ENCODE peak calls at places on chromosomes 16 and 17, in four cellular contexts. W is fibroblast of lung, T is left lung, E is body of pancreas. B is an unnamed sample.

GRCh38 chr17:14619821-14620220 is 318.9 kb downstream of the HS3ST3B1 start:
- DNase-seq in W (no peak), T (no peak), E (no peak), B (no peak)

GRCh38 chr17:62668091-62668804 is 40.8 kb downstream of the MRC2 start:
- DNase-seq in W (no peak), T (no peak), E (no peak), B (peak; percentile 85)

GRCh38 chr16:87733190-87733589 is 32.6 kb downstream of the KLHDC4 start:
- DNase-seq in W (no peak), T (no peak), E (no peak), B (no peak)

GRCh38 chr16:70418274-70418992 is 20.5 kb downstream of the ST3GAL2 start:
- DNase-seq in W (no peak), T (no peak), E (no peak), B (no peak)

GRCh38 chr17:49926886-49927285 is 42.1 kb upstream of the DLX4 start:
- DNase-seq in W (peak; percentile 5), T (no peak), E (peak; percentile 26), B (no peak)

GRCh38 chr17:79622776-79623175 is 11.9 kb upstream of the RBFOX3 start:
- DNase-seq in W (no peak), T (peak; percentile 3), E (no peak), B (peak; percentile 22)

GRCh38 chr16:69382421-69382820 is 3.4 kb downstream of the TERF2 start:
- DNase-seq in W (no peak), T (no peak), E (no peak), B (no peak)

GRCh38 chr17:82440991-82441627 is 9.4 kb downstream of the CYBC1 start:
- DNase-seq in W (peak; percentile 39), T (no peak), E (no peak), B (no peak)

GRCh38 chr17:49836111-49837030 is 11.5 kb downstream of the TAC4 start:
- DNase-seq in W (peak; percentile 14), T (peak; percentile 57), E (no peak), B (no peak)

GRCh38 chr16:81376880-81377279 is 62.1 kb downstream of the GAN start:
- DNase-seq in W (no peak), T (no peak), E (no peak), B (no peak)

GRCh38 chr17:8941520-8941919 is 24.0 kb downstream of the PIK3R5 start:
- DNase-seq in W (no peak), T (no peak), E (no peak), B (no peak)

GRCh38 chr16:28529124-28529523 is 9.7 kb downstream of the NUPR1 start:
- DNase-seq in W (no peak), T (no peak), E (no peak), B (no peak)

GRCh38 chr16:80151706-80152073 is 389.1 kb upstream of the DYNLRB2 start:
- DNase-seq in W (no peak), T (no peak), E (no peak), B (no peak)

GRCh38 chr17:78374631-78375274 is 3.7 kb upstream of the PGS1 start:
- DNase-seq in W (peak; percentile 73), T (no peak), E (no peak), B (no peak)

GRCh38 chr16:16143038-16143763 is 80.1 kb downstream of the ABCC6 start:
- DNase-seq in W (no peak), T (no peak), E (peak; percentile 32), B (no peak)

GRCh38 chr16:26765087-26765486 is 301.6 kb upstream of the C16orf82 start:
- DNase-seq in W (no peak), T (no peak), E (no peak), B (no peak)

GRCh38 chr16:72908362-72908838 is 139.5 kb downstream of the ZFHX3 start:
- DNase-seq in W (no peak), T (no peak), E (peak; percentile 25), B (peak; percentile 19)

GRCh38 chr16:26644912-26645543 is 421.7 kb upstream of the C16orf82 start:
- DNase-seq in W (no peak), T (no peak), E (no peak), B (no peak)

GRCh38 chr17:57312242-57312641 is 55.9 kb downstream of the MSI2 start:
- DNase-seq in W (no peak), T (no peak), E (no peak), B (no peak)

GRCh38 chr16:20763461-20764232 is at the start of gene ACSM3:
- DNase-seq in W (peak; percentile 83), T (peak; percentile 81), E (peak; percentile 87), B (no peak)

GRCh38 chr16:21952040-21952792 is 945 bp upstream of the UQCRC2 start:
- DNase-seq in W (peak; percentile 67), T (peak; percentile 79), E (peak; percentile 73), B (peak; percentile 75)

GRCh38 chr16:56710181-56710737 is 19.7 kb upstream of the NUP93 start:
- DNase-seq in W (no peak), T (no peak), E (no peak), B (no peak)

GRCh38 chr16:53429221-53429943 is 4.9 kb upstream of the RBL2 start:
- DNase-seq in W (peak; percentile 87), T (no peak), E (peak; percentile 42), B (no peak)

GRCh38 chr16:13510425-13511151 is 409.4 kb upstream of the ERCC4 start:
- DNase-seq in W (no peak), T (no peak), E (no peak), B (no peak)

GRCh38 chr17:81386141-81386645 is 9.1 kb upstream of the BAHCC1 start:
- DNase-seq in W (no peak), T (no peak), E (no peak), B (no peak)

GRCh38 chr16:67781548-67781921 is 24.8 kb downstream of the RANBP10 start:
- DNase-seq in W (no peak), T (no peak), E (no peak), B (no peak)

GRCh38 chr16:74868501-74868900 is 93.9 kb upstream of the FA2H start:
- DNase-seq in W (no peak), T (no peak), E (no peak), B (no peak)

GRCh38 chr17:83178533-83179201 is 99.3 kb downstream of the METRNL start:
- DNase-seq in W (no peak), T (peak; percentile 14), E (no peak), B (no peak)

GRCh38 chr17:77404812-77405581 is 264.2 kb downstream of the SEC14L1 start:
- DNase-seq in W (peak; percentile 58), T (peak; percentile 75), E (peak; percentile 42), B (no peak)

GRCh38 chr16:24218299-24218698 is 37.8 kb upstream of the CACNG3 start:
- DNase-seq in W (no peak), T (no peak), E (no peak), B (no peak)

GRCh38 chr17:14833201-14833773 is 431.8 kb downstream of the PMP22 start:
- DNase-seq in W (peak; percentile 75), T (no peak), E (no peak), B (no peak)

GRCh38 chr17:47242648-47243047 is 11.0 kb upstream of the ITGB3 start:
- DNase-seq in W (no peak), T (no peak), E (no peak), B (no peak)

GRCh38 chr17:9195961-9196668 is 174.8 kb downstream of the NTN1 start:
- DNase-seq in W (no peak), T (no peak), E (peak; percentile 26), B (no peak)

GRCh38 chr17:79702550-79703236 is 28.1 kb upstream of the ENPP7 start:
- DNase-seq in W (no peak), T (no peak), E (no peak), B (no peak)

DNA sequence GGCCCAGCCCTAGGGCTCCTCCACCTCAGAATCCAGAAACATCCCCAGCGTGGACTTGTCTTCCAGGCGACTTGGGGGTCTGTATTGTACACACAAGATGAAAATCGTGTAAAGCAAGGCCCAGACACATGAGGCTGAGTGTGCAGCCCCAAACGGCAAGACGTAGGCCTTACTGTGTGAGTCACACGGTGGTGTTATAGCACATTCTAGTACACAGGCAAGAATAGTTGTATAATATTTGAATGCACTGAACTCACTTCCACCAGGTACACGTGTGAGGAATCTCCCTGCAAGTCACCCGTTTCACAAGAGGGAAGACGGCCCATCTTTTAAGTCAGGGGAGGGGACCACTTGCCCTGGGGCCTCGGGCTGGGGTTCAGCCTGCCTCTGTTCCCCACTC is 71.4 kb downstream of the SREBF1 start:
- DNase-seq in W (no peak), T (no peak), E (no peak), B (no peak)
- H3K4me1 ChIP-seq in W (peaks cover 2% of the 10 kb centered on the region), T (peaks cover 9% of the 10 kb centered on the region), E (peaks cover 24% of the 10 kb centered on the region), B (peaks cover 6% of the 10 kb centered on the region)

GRCh38 chr16:35565626-35566025 is 2106.2 kb downstream of the TP53TG3F start:
- DNase-seq in W (no peak), T (no peak), E (no peak), B (no peak)
- TF ChIP-seq CTCF in W (no peak), T (no peak), E (no peak), B (no peak)

GRCh38 chr17:51765558-51766145 is 392.9 kb downstream of the CA10 start:
- DNase-seq in W (no peak), T (no peak), E (no peak), B (no peak)

GRCh38 chr17:51764387-51764971 is 394.0 kb downstream of the CA10 start:
- DNase-seq in W (peak; percentile 63), T (no peak), E (peak; percentile 53), B (no peak)

GRCh38 chr17:51769231-51769630 is 389.3 kb downstream of the CA10 start:
- DNase-seq in W (no peak), T (no peak), E (no peak), B (no peak)

GRCh38 chr17:51768706-51769105 is 389.8 kb downstream of the CA10 start:
- DNase-seq in W (no peak), T (no peak), E (no peak), B (no peak)

DNA sequence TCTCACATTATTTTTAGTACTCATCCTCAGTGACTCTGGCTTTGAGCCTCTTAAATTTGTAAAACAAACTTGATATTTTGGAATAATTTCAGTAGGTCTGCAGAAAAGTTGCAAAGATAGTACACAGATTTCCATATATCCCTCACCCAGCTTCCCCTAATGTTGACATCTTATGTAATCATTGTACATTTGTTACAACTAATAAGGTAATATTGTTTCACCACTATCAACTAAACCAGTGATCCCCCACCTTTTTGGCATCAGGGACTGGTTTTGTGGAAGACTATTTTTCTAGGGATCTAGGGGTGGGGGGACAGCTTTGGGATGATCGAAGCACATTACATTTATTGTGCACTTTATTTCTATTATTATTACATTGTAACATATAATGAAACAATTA is 391.2 kb downstream of the CA10 start:
- DNase-seq in W (no peak), T (no peak), E (no peak), B (no peak)
- H3K4me1 ChIP-seq in W (no peaks in the 10 kb centered on the region), T (no peaks in the 10 kb centered on the region), E (no peaks in the 10 kb centered on the region), B (peaks cover 6% of the 10 kb centered on the region)

GRCh38 chr17:7002288-7003047 is 6.6 kb downstream of the ALOX12 start:
- DNase-seq in W (no peak), T (no peak), E (no peak), B (no peak)

GRCh38 chr17:7004398-7005253 is 7.8 kb upstream of the RNASEK start:
- DNase-seq in W (peak; percentile 64), T (no peak), E (no peak), B (no peak)

GRCh38 chr17:7003745-7004144 is 7.9 kb downstream of the ALOX12 start:
- DNase-seq in W (no peak), T (no peak), E (no peak), B (no peak)

GRCh38 chr17:6998855-6999508 is 3.1 kb downstream of the ALOX12 start:
- DNase-seq in W (no peak), T (no peak), E (no peak), B (no peak)

DNA sequence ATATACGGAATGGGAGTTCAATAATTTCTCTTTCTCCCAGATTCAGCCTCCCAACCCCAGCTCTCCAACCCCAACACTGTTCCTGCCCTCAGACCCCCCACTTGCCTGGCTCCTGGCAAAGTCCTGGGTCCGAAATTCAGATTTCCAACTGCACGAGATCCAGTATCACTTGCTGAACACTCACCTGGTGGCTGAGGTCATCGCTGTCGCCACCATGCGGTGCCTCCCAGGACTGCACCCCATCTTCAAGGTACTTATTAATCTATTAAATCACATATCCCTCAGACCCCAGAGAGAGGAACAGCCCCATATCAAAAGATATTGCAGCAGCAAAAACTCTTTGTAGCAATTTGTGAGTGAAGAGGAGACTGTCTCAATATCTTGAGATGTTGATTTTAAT is 5.7 kb downstream of the ALOX12 start:
- DNase-seq in W (no peak), T (no peak), E (peak; percentile 41), B (no peak)
- TF ChIP-seq CTCF in W (peak; percentile 55), T (peak; percentile 29), E (peak; percentile 31), B (peak; percentile 44)